ENCODE peak calls at places on chromosomes 3 and 15, in ten cellular contexts. R is Karpas-422, J is fibroblast of lung, V is activated T-cell treated with anti-CD3 and anti-CD28 coated beads for 1 hour, E is breast epithelium, F is PC-9, Q is kidney glomerular epithelial cell, T is T-helper 2 cell, W is HCT116, P is EL. A is an unnamed sample.
A peak's percentile ranks its signal among the peaks of the same experiment; 100 is the strongest.

GRCh38 chr15:79736435-79737000 is 160.3 kb downstream of the MTHFS start:
- DNase-seq in R (no peak), J (no peak), V (no peak), E (no peak), F (no peak), Q (no peak), T (no peak), W (no peak), P (no peak), A (no peak)

GRCh38 chr3:27533718-27534578 is 49.8 kb upstream of the SLC4A7 start:
- DNase-seq in R (no peak), J (peak; percentile 99), V (peak; percentile 6), E (no peak), F (peak; percentile 97), Q (peak; percentile 99), T (peak; percentile 19), W (peak; percentile 97), P (peak; percentile 99), A (no peak)

GRCh38 chr3:158789592-158789991 is 12.3 kb upstream of the MFSD1 start:
- DNase-seq in R (peak; percentile 58), J (peak; percentile 60), V (no peak), E (no peak), F (peak; percentile 64), Q (peak; percentile 60), T (no peak), W (no peak), P (peak; percentile 63), A (no peak)

GRCh38 chr3:131077904-131078303 is 51.2 kb downstream of the NEK11 start:
- DNase-seq in R (no peak), J (no peak), V (no peak), E (no peak), F (no peak), Q (no peak), T (no peak), W (no peak), P (no peak), A (no peak)

GRCh38 chr3:29512620-29513019 is 231.7 kb downstream of the RBMS3 start:
- DNase-seq in R (no peak), J (no peak), V (no peak), E (no peak), F (no peak), Q (no peak), T (no peak), W (no peak), P (no peak), A (no peak)

GRCh38 chr3:120741837-120742197 is 499 bp downstream of the RABL3 start:
- DNase-seq in R (no peak), J (no peak), V (no peak), E (no peak), F (no peak), Q (peak; percentile 55), T (no peak), W (peak; percentile 18), P (peak; percentile 58), A (no peak)

GRCh38 chr3:129892857-129893615 is 475 bp downstream of the TMCC1 start:
- DNase-seq in R (peak; percentile 86), J (peak; percentile 15), V (peak; percentile 54), E (peak; percentile 55), F (peak; percentile 38), Q (peak; percentile 6), T (peak; percentile 77), W (no peak), P (no peak), A (peak; percentile 71)

GRCh38 chr3:110598847-110599490 is 472.6 kb upstream of the NECTIN3 start:
- DNase-seq in R (no peak), J (peak; percentile 73), V (no peak), E (no peak), F (no peak), Q (peak; percentile 24), T (no peak), W (no peak), P (peak; percentile 83), A (no peak)

GRCh38 chr3:120762575-120762974 is 20.0 kb downstream of the GTF2E1 start:
- DNase-seq in R (peak; percentile 56), J (peak; percentile 58), V (no peak), E (no peak), F (no peak), Q (no peak), T (no peak), W (no peak), P (peak; percentile 34), A (no peak)

GRCh38 chr15:38613085-38613484 is 48.5 kb upstream of the RASGRP1 start:
- DNase-seq in R (no peak), J (no peak), V (no peak), E (no peak), F (no peak), Q (no peak), T (no peak), W (no peak), P (no peak), A (no peak)

GRCh38 chr3:61236556-61236955 is 14.7 kb downstream of the FHIT start:
- DNase-seq in R (no peak), J (no peak), V (no peak), E (no peak), F (no peak), Q (no peak), T (no peak), W (no peak), P (no peak), A (no peak)

GRCh38 chr3:186099178-186099577 is 9.7 kb downstream of the ETV5 start:
- DNase-seq in R (no peak), J (peak; percentile 70), V (no peak), E (no peak), F (no peak), Q (no peak), T (no peak), W (no peak), P (peak; percentile 74), A (peak; percentile 80)

GRCh38 chr3:36399933-36400332 is 19.6 kb downstream of the STAC start:
- DNase-seq in R (no peak), J (no peak), V (no peak), E (no peak), F (no peak), Q (no peak), T (no peak), W (no peak), P (no peak), A (no peak)

GRCh38 chr3:66483006-66483928 is 17.6 kb downstream of the LRIG1 start:
- DNase-seq in R (no peak), J (peak; percentile 90), V (no peak), E (peak; percentile 55), F (no peak), Q (no peak), T (no peak), W (no peak), P (no peak), A (peak; percentile 81)

GRCh38 chr15:67340630-67341029 is 86.0 kb downstream of the IQCH start:
- DNase-seq in R (no peak), J (no peak), V (no peak), E (no peak), F (no peak), Q (no peak), T (no peak), W (no peak), P (no peak), A (no peak)

GRCh38 chr15:29820802-29821160 is 1.5 kb downstream of the TJP1 start:
- DNase-seq in R (no peak), J (no peak), V (no peak), E (no peak), F (no peak), Q (no peak), T (no peak), W (no peak), P (no peak), A (no peak)

GRCh38 chr3:4006288-4006687 is 207.1 kb downstream of the LRRN1 start:
- DNase-seq in R (no peak), J (peak; percentile 5), V (no peak), E (no peak), F (no peak), Q (no peak), T (no peak), W (no peak), P (no peak), A (no peak)

GRCh38 chr3:72997421-72997961 is 880 bp downstream of the PPP4R2 start:
- DNase-seq in R (peak; percentile 81), J (peak; percentile 60), V (peak; percentile 14), E (no peak), F (peak; percentile 48), Q (peak; percentile 63), T (peak; percentile 34), W (peak; percentile 29), P (peak; percentile 69), A (no peak)